ENCODE peak calls at places on chromosomes 3 and 15, in seven cellular contexts. V, H, P, F, A, J and C are unnamed samples.

GRCh38 chr3:34263014-34263714 is 464.7 kb downstream of the PDCD6IP start:
- DNase-seq in V (no peak), H (no peak), P (no peak), F (no peak), A (no peak), J (no peak), C (no peak)

GRCh38 chr15:74243431-74243830 is 7.3 kb downstream of the CCDC33 start:
- DNase-seq in V (no peak), H (no peak), P (no peak), F (no peak), A (no peak), J (no peak), C (no peak)

GRCh38 chr15:51097553-51098330 is 3.0 kb upstream of the TNFAIP8L3 start:
- DNase-seq in V (no peak), H (no peak), P (no peak), F (peak; percentile 84), A (no peak), J (no peak), C (no peak)

GRCh38 chr3:65776494-65776893 is 262.2 kb downstream of the MAGI1 start:
- DNase-seq in V (no peak), H (peak; percentile 83), P (no peak), F (peak; percentile 60), A (no peak), J (no peak), C (no peak)

GRCh38 chr3:166013073-166013679 is 176.0 kb upstream of the BCHE start:
- DNase-seq in V (no peak), H (no peak), P (peak; percentile 5), F (peak; percentile 20), A (no peak), J (no peak), C (no peak)

GRCh38 chr3:159319156-159319555 is 517.3 kb downstream of the MFSD1 start:
- DNase-seq in V (no peak), H (no peak), P (no peak), F (no peak), A (no peak), J (no peak), C (no peak)

GRCh38 chr3:30934208-30934550 is 39.7 kb upstream of the GADL1 start:
- DNase-seq in V (no peak), H (peak; percentile 30), P (peak; percentile 45), F (peak; percentile 48), A (no peak), J (no peak), C (no peak)

GRCh38 chr15:70258369-70259029 is 160.8 kb upstream of the TLE3 start:
- DNase-seq in V (no peak), H (no peak), P (peak; percentile 89), F (peak; percentile 43), A (peak; percentile 50), J (peak; percentile 52), C (peak; percentile 75)

GRCh38 chr15:100114526-100114925 is 227.2 kb downstream of the ADAMTS17 start:
- DNase-seq in V (no peak), H (no peak), P (no peak), F (peak; percentile 87), A (no peak), J (no peak), C (no peak)
- H3K4me3 ChIP-seq in V (peak overlapping the region; percentile 56), H (no peak overlapping the region), P (no peak overlapping the region), F (peak overlapping the region; percentile 20), A (no peak overlapping the region), J (peak overlapping the region; percentile 43), C (no peak overlapping the region)

DNA sequence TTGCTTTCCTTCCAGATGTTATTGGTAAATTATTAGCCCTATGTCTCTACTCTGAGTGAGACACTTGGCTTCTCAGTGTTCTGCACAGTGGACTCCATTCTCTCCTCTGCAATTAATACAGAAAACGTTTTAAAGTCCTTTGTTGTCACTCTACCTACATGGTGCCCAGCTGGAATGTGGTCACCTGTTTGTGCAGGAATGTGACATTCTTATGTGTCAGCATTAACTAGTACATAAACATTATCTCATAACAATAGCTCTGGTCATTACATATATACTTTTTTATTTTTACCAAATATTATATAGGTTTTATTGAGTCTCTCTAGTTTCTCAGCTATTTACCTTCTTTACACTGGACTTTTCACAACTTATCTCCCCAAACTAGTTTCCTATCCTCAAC is 147.0 kb upstream of the KCNMB2 start:
- DNase-seq in V (no peak), H (no peak), P (no peak), F (no peak), A (no peak), J (no peak), C (no peak)
- H3K4me3 ChIP-seq in V (no peak overlapping the region), H (no peak overlapping the region), P (no peak overlapping the region), F (no peak overlapping the region), A (no peak overlapping the region), J (no peak overlapping the region), C (no peak overlapping the region)

GRCh38 chr15:63211549-63211948 is 22.1 kb downstream of the RAB8B start:
- DNase-seq in V (no peak), H (no peak), P (no peak), F (no peak), A (no peak), J (no peak), C (no peak)

GRCh38 chr15:63212050-63212973 is 22.9 kb downstream of the RAB8B start:
- DNase-seq in V (no peak), H (peak; percentile 67), P (no peak), F (peak; percentile 74), A (no peak), J (no peak), C (no peak)

DNA sequence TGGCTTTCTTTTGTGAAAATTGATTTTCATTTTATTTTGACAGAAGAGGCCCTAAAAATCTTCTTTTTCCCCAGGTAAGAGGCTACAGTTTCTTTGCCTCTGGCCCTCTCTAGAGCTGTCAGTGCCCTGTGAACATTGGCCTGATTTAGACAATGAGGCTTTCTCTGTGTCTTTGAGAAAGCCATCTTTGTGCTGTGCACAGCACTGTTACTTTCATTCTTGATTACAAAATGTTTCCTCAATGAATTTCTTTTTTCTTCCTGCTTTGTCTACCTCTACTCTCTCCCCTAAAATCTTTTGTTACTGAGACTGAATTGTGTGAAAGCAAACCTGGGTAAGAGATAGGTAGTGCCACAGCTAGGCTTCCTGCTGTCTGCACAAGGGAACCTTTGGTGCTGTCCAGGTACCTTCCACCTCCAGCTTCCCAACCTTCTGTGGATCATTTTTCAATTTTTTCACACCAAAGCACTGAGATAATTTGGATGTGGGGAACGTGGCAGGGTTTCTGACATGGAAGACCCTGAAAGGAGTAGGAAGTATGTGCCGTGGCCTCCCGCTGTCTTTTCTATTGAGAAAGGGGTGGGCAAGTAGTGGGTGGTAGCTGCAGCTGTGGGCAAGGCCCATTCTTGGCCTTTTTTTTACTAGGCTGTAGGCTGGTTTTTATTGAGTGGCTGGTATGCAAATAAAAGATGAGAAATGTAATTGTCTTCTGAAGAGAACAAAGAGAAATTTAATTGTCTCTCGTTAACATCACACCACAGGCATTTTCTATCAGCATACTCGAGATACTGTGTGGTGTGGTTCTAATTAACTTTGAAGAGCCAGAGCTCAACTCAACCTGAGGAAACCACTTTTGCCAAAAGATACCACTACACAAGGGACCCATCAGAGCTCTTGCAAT is 21.0 kb downstream of the RAB8B start:
- DNase-seq in V (no peak), H (no peak), P (no peak), F (no peak), A (no peak), J (no peak), C (no peak)
- H3K4me3 ChIP-seq in V (no peak overlapping the region), H (no peak overlapping the region), P (no peak overlapping the region), F (no peak overlapping the region), A (no peak overlapping the region), J (no peak overlapping the region), C (peak overlapping the region; percentile 10)

GRCh38 chr3:52442409-52443267 is 2.3 kb downstream of the SEMA3G start:
- DNase-seq in V (no peak), H (no peak), P (no peak), F (no peak), A (no peak), J (no peak), C (no peak)
- H3K4me3 ChIP-seq in V (no peak overlapping the region), H (no peak overlapping the region), P (no peak overlapping the region), F (no peak overlapping the region), A (no peak overlapping the region), J (peak overlapping the region; percentile 27), C (no peak overlapping the region)

GRCh38 chr3:196632033-196632751 is 7.3 kb upstream of the NRROS start:
- DNase-seq in V (peak; percentile 88), H (no peak), P (peak; percentile 99), F (peak; percentile 72), A (peak; percentile 87), J (peak; percentile 89), C (peak; percentile 89)

GRCh38 chr3:196634224-196634623 is 5.3 kb upstream of the NRROS start:
- DNase-seq in V (no peak), H (no peak), P (peak; percentile 49), F (no peak), A (peak; percentile 35), J (no peak), C (no peak)

GRCh38 chr3:196629234-196629633 is 10.3 kb upstream of the NRROS start:
- DNase-seq in V (no peak), H (no peak), P (no peak), F (no peak), A (no peak), J (no peak), C (no peak)

GRCh38 chr3:196633658-196634151 is 5.8 kb upstream of the NRROS start:
- DNase-seq in V (no peak), H (no peak), P (peak; percentile 52), F (no peak), A (no peak), J (no peak), C (no peak)

DNA sequence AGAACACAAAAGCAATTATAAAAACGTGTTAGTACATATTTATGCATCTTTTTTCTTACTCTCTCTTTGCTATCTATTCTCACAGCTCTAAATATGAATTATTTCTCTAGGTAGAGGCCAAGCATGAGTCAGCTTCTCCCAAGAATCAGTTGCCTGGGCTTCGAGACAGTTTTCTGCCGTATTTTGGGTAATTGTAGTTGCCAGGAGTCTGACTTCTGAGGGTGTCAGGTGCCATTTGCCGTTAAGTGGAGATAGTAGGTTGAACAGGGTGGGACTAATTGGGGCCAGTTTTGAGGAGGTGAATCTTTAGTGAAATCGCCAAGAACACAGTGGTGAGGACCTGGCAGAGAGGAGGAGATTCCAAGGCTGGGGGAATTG is 7.8 kb upstream of the NRROS start:
- DNase-seq in V (no peak), H (no peak), P (no peak), F (peak; percentile 7), A (no peak), J (no peak), C (no peak)
- H3K4me3 ChIP-seq in V (peak overlapping the region; percentile 79), H (peak overlapping the region; percentile 52), P (peak overlapping the region; percentile 45), F (peak overlapping the region; percentile 73), A (peak overlapping the region; percentile 65), J (peak overlapping the region; percentile 77), C (peak overlapping the region; percentile 46)

DNA sequence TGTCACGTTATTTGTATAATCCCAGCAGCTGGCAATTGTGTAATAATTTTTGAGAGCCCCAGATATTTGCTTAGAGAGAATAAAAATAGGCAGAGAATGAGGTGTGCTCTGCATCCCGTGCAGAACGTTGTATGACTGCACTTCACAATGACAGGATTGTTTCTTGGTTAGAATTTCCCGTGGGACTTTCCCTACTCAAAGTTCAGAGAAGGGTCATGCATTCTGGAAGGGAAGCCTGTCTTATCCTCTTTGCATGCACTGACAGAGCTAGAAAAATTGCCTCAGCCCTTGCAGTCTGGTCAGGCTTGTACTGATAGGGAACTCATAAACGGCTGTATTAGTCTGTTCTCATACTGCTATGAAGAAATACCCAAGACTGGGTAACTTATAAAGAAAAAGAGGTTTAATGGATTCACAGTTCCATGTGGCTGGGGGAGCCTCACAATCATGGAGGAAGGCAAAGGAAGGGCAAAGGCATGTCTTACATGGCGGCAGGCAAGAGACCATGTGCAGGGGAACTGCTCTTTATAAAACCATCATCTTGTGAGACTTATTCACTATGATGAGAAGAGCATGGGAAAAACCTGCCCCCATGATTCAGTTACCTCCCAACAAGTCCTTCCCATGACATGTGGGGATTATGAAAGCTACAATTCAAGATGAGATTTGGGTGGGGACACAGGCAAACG is 16.5 kb downstream of the SV2B start:
- DNase-seq in V (no peak), H (no peak), P (no peak), F (peak; percentile 18), A (no peak), J (no peak), C (no peak)
- H3K4me3 ChIP-seq in V (no peak overlapping the region), H (no peak overlapping the region), P (no peak overlapping the region), F (no peak overlapping the region), A (no peak overlapping the region), J (no peak overlapping the region), C (no peak overlapping the region)